ENCODE peak calls at places on chromosome 2, in five cellular contexts. G is PC-9, B is heart left ventricle, Z is dorsolateral prefrontal cortex, M is brain microvascular endothelial cell. L is an unnamed sample.
A peak's percentile ranks its signal among the peaks of the same experiment; 100 is the strongest.

GRCh38 chr2:129024796-129025195 is 706.1 kb upstream of the HS6ST1 start:
- DNase-seq in G (no peak), B (no peak), Z (no peak), M (no peak), L (no peak)

GRCh38 chr2:191800874-191801273 is 46.0 kb downstream of the CAVIN2 start:
- DNase-seq in G (no peak), B (no peak), Z (no peak), M (no peak), L (no peak)

GRCh38 chr2:200156140-200156858 is 150.2 kb upstream of the SPATS2L start:
- DNase-seq in G (peak; percentile 65), B (no peak), Z (no peak), M (peak; percentile 90), L (no peak)

GRCh38 chr2:128302744-128303067 is 16.0 kb downstream of the HS6ST1 start:
- DNase-seq in G (no peak), B (no peak), Z (no peak), M (no peak), L (no peak)

GRCh38 chr2:171610824-171611223 is 76.4 kb upstream of the DYNC1I2 start:
- DNase-seq in G (no peak), B (no peak), Z (no peak), M (no peak), L (no peak)

GRCh38 chr2:68997401-68997800 is 15.6 kb upstream of the ANTXR1 start:
- DNase-seq in G (no peak), B (no peak), Z (no peak), M (no peak), L (no peak)

GRCh38 chr2:134244091-134244490 is 9.8 kb upstream of the MGAT5 start:
- DNase-seq in G (no peak), B (no peak), Z (no peak), M (no peak), L (no peak)

GRCh38 chr2:163719278-163719677 is 16.5 kb downstream of the FIGN start:
- DNase-seq in G (no peak), B (no peak), Z (no peak), M (no peak), L (no peak)

GRCh38 chr2:44691174-44691785 is 250.2 kb upstream of the SIX3 start:
- DNase-seq in G (no peak), B (no peak), Z (no peak), M (no peak), L (no peak)

GRCh38 chr2:237232166-237232565 is 146.5 kb downstream of the COPS8 start:
- DNase-seq in G (no peak), B (no peak), Z (no peak), M (no peak), L (no peak)

GRCh38 chr2:79191816-79192215 is 32.3 kb upstream of the REG3A start:
- DNase-seq in G (no peak), B (no peak), Z (no peak), M (no peak), L (no peak)

GRCh38 chr2:100818606-100819364 is 1.2 kb upstream of the NPAS2 start:
- DNase-seq in G (peak; percentile 76), B (peak; percentile 49), Z (peak; percentile 48), M (peak; percentile 62), L (peak; percentile 30)

GRCh38 chr2:205687018-205687956 is 5.0 kb downstream of the NRP2 start:
- DNase-seq in G (no peak), B (no peak), Z (no peak), M (no peak), L (no peak)

GRCh38 chr2:210421916-210422315 is 54.6 kb downstream of the LANCL1 start:
- DNase-seq in G (no peak), B (no peak), Z (no peak), M (peak; percentile 93), L (no peak)

GRCh38 chr2:197191177-197191947 is 119.2 kb downstream of the ANKRD44 start:
- DNase-seq in G (peak; percentile 44), B (no peak), Z (no peak), M (no peak), L (no peak)

GRCh38 chr2:166091439-166091838 is 36.4 kb downstream of the SCN1A start:
- DNase-seq in G (no peak), B (no peak), Z (no peak), M (no peak), L (no peak)

GRCh38 chr2:38671946-38672345 is 6.0 kb downstream of the GALM start:
- DNase-seq in G (no peak), B (no peak), Z (no peak), M (no peak), L (no peak)

GRCh38 chr2:48250943-48251342 is 279.0 kb upstream of the STON1 start:
- DNase-seq in G (no peak), B (no peak), Z (no peak), M (no peak), L (no peak)

GRCh38 chr2:109005686-109006204 is 16.7 kb upstream of the EDAR start:
- DNase-seq in G (no peak), B (no peak), Z (no peak), M (no peak), L (no peak)

GRCh38 chr2:67400560-67401464 is 3.7 kb downstream of the ETAA1 start:
- DNase-seq in G (peak; percentile 65), B (no peak), Z (no peak), M (no peak), L (no peak)

GRCh38 chr2:55048514-55048924 is 1.7 kb downstream of the RTN4 start:
- DNase-seq in G (no peak), B (peak; percentile 27), Z (no peak), M (no peak), L (no peak)

GRCh38 chr2:11417946-11418585 is 47.9 kb downstream of the E2F6 start:
- DNase-seq in G (peak; percentile 50), B (no peak), Z (no peak), M (no peak), L (no peak)

GRCh38 chr2:129233751-129234406 is 745.6 kb upstream of the RAB6C start:
- DNase-seq in G (no peak), B (no peak), Z (no peak), M (no peak), L (no peak)

GRCh38 chr2:186542002-186542401 is 47.9 kb upstream of the ITGAV start:
- DNase-seq in G (no peak), B (no peak), Z (no peak), M (no peak), L (no peak)

GRCh38 chr2:56191617-56192016 is 7.8 kb downstream of the CCDC85A start:
- DNase-seq in G (no peak), B (peak; percentile 22), Z (peak; percentile 46), M (no peak), L (no peak)

GRCh38 chr2:226168496-226169160 is 631.0 kb downstream of the IRS1 start:
- DNase-seq in G (no peak), B (no peak), Z (no peak), M (no peak), L (no peak)

GRCh38 chr2:3108710-3109702 is 268.6 kb downstream of the EIPR1 start:
- DNase-seq in G (no peak), B (no peak), Z (no peak), M (no peak), L (no peak)

GRCh38 chr2:108069515-108070310 is 83.4 kb downstream of the SLC5A7 start:
- DNase-seq in G (no peak), B (no peak), Z (no peak), M (no peak), L (no peak)

GRCh38 chr2:205280630-205281225 is 401.6 kb upstream of the NRP2 start:
- DNase-seq in G (no peak), B (no peak), Z (no peak), M (no peak), L (no peak)

GRCh38 chr2:239482801-239483712 is 82.2 kb upstream of the HDAC4 start:
- DNase-seq in G (peak; percentile 60), B (no peak), Z (no peak), M (no peak), L (no peak)

GRCh38 chr2:64748561-64748960 is 94.8 kb upstream of the SERTAD2 start:
- DNase-seq in G (no peak), B (no peak), Z (no peak), M (no peak), L (no peak)

GRCh38 chr2:52695731-52696130 is 1071.9 kb upstream of the CHAC2 start:
- DNase-seq in G (peak; percentile 15), B (no peak), Z (no peak), M (no peak), L (no peak)

GRCh38 chr2:176109955-176110345 is 2.9 kb downstream of the HOXD11 start:
- DNase-seq in G (no peak), B (no peak), Z (no peak), M (no peak), L (no peak)
- H3K27me3 ChIP-seq in G (peaks cover 42% of the 10 kb centered on the region), B (peaks cover 96% of the 10 kb centered on the region), Z (peaks cover 98% of the 10 kb centered on the region), M (peaks cover 92% of the 10 kb centered on the region), L (peaks cover 61% of the 10 kb centered on the region)

GRCh38 chr2:224276251-224276650 is 125.7 kb downstream of the FAM124B start:
- DNase-seq in G (no peak), B (no peak), Z (no peak), M (no peak), L (no peak)

GRCh38 chr2:224284134-224284946 is 117.6 kb downstream of the FAM124B start:
- DNase-seq in G (peak; percentile 48), B (no peak), Z (no peak), M (peak; percentile 23), L (no peak)

GRCh38 chr2:224281374-224281773 is 120.5 kb downstream of the FAM124B start:
- DNase-seq in G (no peak), B (no peak), Z (no peak), M (no peak), L (no peak)

DNA sequence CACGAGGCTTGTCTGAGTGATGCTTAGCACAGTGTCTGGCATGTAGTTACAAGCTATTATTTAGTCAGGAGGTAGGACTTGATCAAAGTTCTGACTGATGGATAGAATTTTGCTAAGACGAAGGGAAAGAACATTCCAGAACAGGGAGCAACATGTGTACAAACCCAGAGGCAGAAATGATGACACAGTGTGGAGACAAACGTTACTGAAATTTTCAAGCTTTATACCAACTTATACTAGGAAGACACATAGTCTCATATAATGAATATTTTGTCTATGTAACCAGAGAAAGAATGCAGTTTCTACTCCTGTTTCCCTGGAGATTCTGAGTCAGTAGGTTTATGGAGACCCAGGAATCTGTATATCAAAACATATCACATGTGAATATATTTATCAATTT is 123.4 kb downstream of the FAM124B start:
- DNase-seq in G (no peak), B (no peak), Z (no peak), M (peak; percentile 9), L (no peak)
- TF ChIP-seq CTCF in G (no peak), B (no peak), Z (no peak), M (no peak), L (no peak)

GRCh38 chr2:177670791-177671528 is 278.4 kb downstream of the AGPS start:
- DNase-seq in G (no peak), B (no peak), Z (no peak), M (no peak), L (no peak)
- H3K27ac ChIP-seq in G (no peak overlapping the region), B (no peak overlapping the region), Z (no peak overlapping the region), M (no peak overlapping the region), L (no peak overlapping the region)

GRCh38 chr2:188306271-188306670 is 14.6 kb downstream of the GULP1 start:
- DNase-seq in G (no peak), B (no peak), Z (no peak), M (no peak), L (no peak)
- H3K27me3 ChIP-seq in G (no peaks in the 10 kb centered on the region), B (no peaks in the 10 kb centered on the region), Z (no peaks in the 10 kb centered on the region), M (no peaks in the 10 kb centered on the region), L (no peaks in the 10 kb centered on the region)

GRCh38 chr2:193861557-193861956 is 1666.8 kb upstream of the TMEFF2 start:
- DNase-seq in G (no peak), B (no peak), Z (no peak), M (no peak), L (no peak)
- TF ChIP-seq CTCF in G (no peak), B (no peak), Z (no peak), M (peak; percentile 16), L (no peak)

L was measured in ascending aorta.